ENCODE peak calls at places on chromosomes 12 and 14, in five cellular contexts. One of them, this sample, is unnamed. For H3K4me1, the result is how much of the 10 kb centered on the place peaks cover.

GRCh38 chr12:98745578-98746391 is 100.7 kb downstream of the APAF1 start:
- DNase-seq in tibial nerve: no peak
- DNase-seq in neuronal stem cell: no peak
- DNase-seq in CD8-positive, alpha-beta T cell: no peak
- DNase-seq in heart left ventricle: no peak
- DNase-seq in this sample: peak

GRCh38 chr12:42426733-42427132 is 100.8 kb downstream of the PPHLN1 start:
- DNase-seq in neuronal stem cell: no peak
- DNase-seq in CD8-positive, alpha-beta T cell: no peak
- DNase-seq in tibial nerve: no peak
- DNase-seq in heart left ventricle: no peak
- DNase-seq in this sample: no peak

GRCh38 chr14:55277972-55278740 is 6.9 kb downstream of the FBXO34 start:
- DNase-seq in heart left ventricle: no peak
- DNase-seq in tibial nerve: no peak
- DNase-seq in neuronal stem cell: no peak
- DNase-seq in CD8-positive, alpha-beta T cell: no peak
- DNase-seq in this sample: no peak

GRCh38 chr12:43847427-43847826 is 11.5 kb downstream of the TMEM117 start:
- DNase-seq in CD8-positive, alpha-beta T cell: no peak
- DNase-seq in tibial nerve: no peak
- DNase-seq in heart left ventricle: no peak
- DNase-seq in neuronal stem cell: no peak
- DNase-seq in this sample: peak

GRCh38 chr12:25623816-25624215 is 70.7 kb upstream of the LMNTD1 start:
- DNase-seq in neuronal stem cell: no peak
- DNase-seq in heart left ventricle: no peak
- DNase-seq in CD8-positive, alpha-beta T cell: no peak
- DNase-seq in tibial nerve: no peak
- DNase-seq in this sample: no peak

GRCh38 chr14:31057035-31057434 is 30.9 kb upstream of the STRN3 start:
- DNase-seq in tibial nerve: no peak
- DNase-seq in CD8-positive, alpha-beta T cell: no peak
- DNase-seq in heart left ventricle: no peak
- DNase-seq in neuronal stem cell: no peak
- DNase-seq in this sample: no peak

GRCh38 chr12:90065301-90065801 is 356.7 kb upstream of the ATP2B1 start:
- DNase-seq in tibial nerve: no peak
- DNase-seq in heart left ventricle: no peak
- DNase-seq in neuronal stem cell: no peak
- DNase-seq in CD8-positive, alpha-beta T cell: no peak
- DNase-seq in this sample: no peak

GRCh38 chr12:23628836-23629235 is 320.6 kb downstream of the SOX5 start:
- DNase-seq in CD8-positive, alpha-beta T cell: no peak
- DNase-seq in tibial nerve: no peak
- DNase-seq in heart left ventricle: no peak
- DNase-seq in neuronal stem cell: no peak
- DNase-seq in this sample: no peak

GRCh38 chr14:58747181-58747580 is 109.4 kb downstream of the DACT1 start:
- DNase-seq in heart left ventricle: no peak
- DNase-seq in CD8-positive, alpha-beta T cell: no peak
- DNase-seq in neuronal stem cell: no peak
- DNase-seq in tibial nerve: peak
- DNase-seq in this sample: peak

GRCh38 chr12:67982165-67982563 is 7.1 kb upstream of the IFNG-AS1 start:
- DNase-seq in heart left ventricle: no peak
- DNase-seq in neuronal stem cell: no peak
- DNase-seq in tibial nerve: no peak
- DNase-seq in CD8-positive, alpha-beta T cell: no peak
- DNase-seq in this sample: peak

GRCh38 chr12:86389949-86390348 is 133.8 kb upstream of the MGAT4C start:
- DNase-seq in neuronal stem cell: no peak
- DNase-seq in heart left ventricle: no peak
- DNase-seq in CD8-positive, alpha-beta T cell: no peak
- DNase-seq in tibial nerve: no peak
- DNase-seq in this sample: peak

GRCh38 chr14:99415496-99416281 is 65.0 kb downstream of the SETD3 start:
- DNase-seq in heart left ventricle: peak
- DNase-seq in neuronal stem cell: peak
- DNase-seq in CD8-positive, alpha-beta T cell: peak
- DNase-seq in tibial nerve: peak
- DNase-seq in this sample: peak

GRCh38 chr12:88578821-88579518 is 1.3 kb downstream of the KITLG start:
- DNase-seq in neuronal stem cell: peak
- DNase-seq in CD8-positive, alpha-beta T cell: no peak
- DNase-seq in heart left ventricle: no peak
- DNase-seq in tibial nerve: peak
- DNase-seq in this sample: peak

GRCh38 chr12:124231980-124232653 is 62.8 kb upstream of the RFLNA start:
- DNase-seq in tibial nerve: no peak
- DNase-seq in neuronal stem cell: no peak
- DNase-seq in CD8-positive, alpha-beta T cell: no peak
- DNase-seq in heart left ventricle: no peak
- DNase-seq in this sample: no peak

GRCh38 chr12:132367401-132367851 is 38.0 kb upstream of the GALNT9 start:
- DNase-seq in tibial nerve: peak
- DNase-seq in CD8-positive, alpha-beta T cell: no peak
- DNase-seq in heart left ventricle: no peak
- DNase-seq in neuronal stem cell: no peak
- DNase-seq in this sample: no peak

GRCh38 chr12:100871335-100871734 is 76.8 kb downstream of the ANO4 start:
- DNase-seq in neuronal stem cell: no peak
- DNase-seq in CD8-positive, alpha-beta T cell: no peak
- DNase-seq in tibial nerve: no peak
- DNase-seq in heart left ventricle: no peak
- DNase-seq in this sample: no peak

GRCh38 chr14:102819790-102820330 is 42.6 kb downstream of the TRAF3 start:
- DNase-seq in tibial nerve: no peak
- DNase-seq in CD8-positive, alpha-beta T cell: no peak
- DNase-seq in neuronal stem cell: no peak
- DNase-seq in heart left ventricle: no peak
- DNase-seq in this sample: no peak

GRCh38 chr12:67885370-67886169 is 103.7 kb upstream of the IFNG-AS1 start:
- DNase-seq in neuronal stem cell: no peak
- DNase-seq in tibial nerve: peak
- DNase-seq in CD8-positive, alpha-beta T cell: no peak
- DNase-seq in heart left ventricle: peak
- DNase-seq in this sample: no peak

GRCh38 chr12:64687816-64688599 is 71.2 kb downstream of the GNS start:
- DNase-seq in CD8-positive, alpha-beta T cell: no peak
- DNase-seq in tibial nerve: no peak
- DNase-seq in neuronal stem cell: no peak
- DNase-seq in heart left ventricle: no peak
- DNase-seq in this sample: no peak

GRCh38 chr12:47755655-47756562 is 2.8 kb downstream of the RAPGEF3 start:
- DNase-seq in tibial nerve: no peak
- DNase-seq in CD8-positive, alpha-beta T cell: no peak
- DNase-seq in neuronal stem cell: no peak
- DNase-seq in heart left ventricle: no peak
- DNase-seq in this sample: no peak

GRCh38 chr12:57816855-57817151 is 1.7 kb downstream of the AVIL start:
- DNase-seq in neuronal stem cell: no peak
- DNase-seq in tibial nerve: no peak
- DNase-seq in CD8-positive, alpha-beta T cell: no peak
- DNase-seq in heart left ventricle: peak
- DNase-seq in this sample: no peak

GRCh38 chr12:30796508-30796780 is 41.7 kb upstream of the CAPRIN2 start:
- DNase-seq in heart left ventricle: peak
- DNase-seq in tibial nerve: no peak
- DNase-seq in CD8-positive, alpha-beta T cell: no peak
- DNase-seq in neuronal stem cell: peak
- DNase-seq in this sample: peak

GRCh38 chr14:99357856-99358390 is 85.9 kb upstream of the BCL11B start:
- DNase-seq in CD8-positive, alpha-beta T cell: no peak
- DNase-seq in tibial nerve: no peak
- DNase-seq in heart left ventricle: no peak
- DNase-seq in neuronal stem cell: no peak
- DNase-seq in this sample: no peak

GRCh38 chr12:14854586-14855163 is 11.3 kb upstream of the ART4 start:
- DNase-seq in tibial nerve: no peak
- DNase-seq in heart left ventricle: no peak
- DNase-seq in neuronal stem cell: no peak
- DNase-seq in CD8-positive, alpha-beta T cell: no peak
- DNase-seq in this sample: peak

GRCh38 chr14:100076630-100077029 is 11.4 kb downstream of the EVL start:
- DNase-seq in neuronal stem cell: no peak
- DNase-seq in heart left ventricle: no peak
- DNase-seq in tibial nerve: peak
- DNase-seq in CD8-positive, alpha-beta T cell: no peak
- DNase-seq in this sample: peak

GRCh38 chr14:64717870-64718269 is 13.6 kb downstream of the PLEKHG3 start:
- DNase-seq in heart left ventricle: no peak
- DNase-seq in tibial nerve: no peak
- DNase-seq in neuronal stem cell: no peak
- DNase-seq in CD8-positive, alpha-beta T cell: no peak
- DNase-seq in this sample: no peak

GRCh38 chr14:64720190-64720589 is 16.0 kb downstream of the PLEKHG3 start:
- DNase-seq in heart left ventricle: no peak
- DNase-seq in CD8-positive, alpha-beta T cell: no peak
- DNase-seq in neuronal stem cell: no peak
- DNase-seq in tibial nerve: no peak
- DNase-seq in this sample: no peak

GRCh38 chr14:64721391-64721791 is 17.2 kb downstream of the PLEKHG3 start:
- DNase-seq in CD8-positive, alpha-beta T cell: no peak
- DNase-seq in tibial nerve: peak
- DNase-seq in heart left ventricle: peak
- DNase-seq in neuronal stem cell: no peak
- DNase-seq in this sample: peak

GRCh38 chr14:64719601-64720000 is 15.4 kb downstream of the PLEKHG3 start:
- DNase-seq in tibial nerve: no peak
- DNase-seq in CD8-positive, alpha-beta T cell: no peak
- DNase-seq in heart left ventricle: no peak
- DNase-seq in neuronal stem cell: no peak
- DNase-seq in this sample: no peak

GRCh38 chr14:64718762-64719161 is 14.5 kb downstream of the PLEKHG3 start:
- DNase-seq in heart left ventricle: no peak
- DNase-seq in tibial nerve: no peak
- DNase-seq in CD8-positive, alpha-beta T cell: no peak
- DNase-seq in neuronal stem cell: no peak
- DNase-seq in this sample: no peak
- H3K4me1 ChIP-seq in heart left ventricle: under half
- H3K4me1 ChIP-seq in tibial nerve: half or more
- H3K4me1 ChIP-seq in CD8-positive, alpha-beta T cell: under half
- H3K4me1 ChIP-seq in neuronal stem cell: under half
- H3K4me1 ChIP-seq in this sample: under half

DNA sequence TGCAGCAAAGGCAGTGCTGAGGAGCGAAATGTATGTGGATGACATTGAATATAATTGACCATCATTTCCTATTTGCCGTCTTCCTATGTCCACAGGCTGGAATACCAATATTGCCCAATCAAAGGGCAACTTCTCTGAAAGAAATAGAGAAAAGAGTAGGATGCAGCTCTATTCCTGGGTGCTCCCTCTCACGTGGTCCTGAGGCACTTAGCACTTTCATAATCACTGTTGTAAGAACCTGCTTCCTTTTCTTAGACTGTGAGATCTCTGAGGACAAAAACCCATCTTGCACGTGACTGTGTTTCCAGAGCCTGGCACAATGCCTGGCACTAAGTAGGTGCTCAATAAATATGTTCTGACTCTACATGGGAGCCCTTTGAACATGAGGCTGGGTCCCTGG is 122.7 kb upstream of the CPM start:
- DNase-seq in neuronal stem cell: no peak
- DNase-seq in tibial nerve: peak
- DNase-seq in heart left ventricle: no peak
- DNase-seq in CD8-positive, alpha-beta T cell: no peak
- DNase-seq in this sample: no peak
- H3K4me1 ChIP-seq in neuronal stem cell: under half
- H3K4me1 ChIP-seq in tibial nerve: under half
- H3K4me1 ChIP-seq in heart left ventricle: under half
- H3K4me1 ChIP-seq in CD8-positive, alpha-beta T cell: under half
- H3K4me1 ChIP-seq in this sample: half or more

GRCh38 chr12:104589215-104589614 is 132.5 kb downstream of the CHST11 start:
- DNase-seq in CD8-positive, alpha-beta T cell: no peak
- DNase-seq in heart left ventricle: no peak
- DNase-seq in neuronal stem cell: no peak
- DNase-seq in tibial nerve: no peak
- DNase-seq in this sample: no peak

GRCh38 chr12:104588048-104588942 is 131.5 kb downstream of the CHST11 start:
- DNase-seq in neuronal stem cell: no peak
- DNase-seq in heart left ventricle: no peak
- DNase-seq in tibial nerve: no peak
- DNase-seq in CD8-positive, alpha-beta T cell: no peak
- DNase-seq in this sample: peak

GRCh38 chr12:104590002-104590401 is 133.3 kb downstream of the CHST11 start:
- DNase-seq in CD8-positive, alpha-beta T cell: no peak
- DNase-seq in neuronal stem cell: no peak
- DNase-seq in tibial nerve: no peak
- DNase-seq in heart left ventricle: no peak
- DNase-seq in this sample: no peak

GRCh38 chr12:104593482-104593881 is 136.7 kb downstream of the CHST11 start:
- DNase-seq in heart left ventricle: no peak
- DNase-seq in CD8-positive, alpha-beta T cell: no peak
- DNase-seq in tibial nerve: no peak
- DNase-seq in neuronal stem cell: no peak
- DNase-seq in this sample: no peak

DNA sequence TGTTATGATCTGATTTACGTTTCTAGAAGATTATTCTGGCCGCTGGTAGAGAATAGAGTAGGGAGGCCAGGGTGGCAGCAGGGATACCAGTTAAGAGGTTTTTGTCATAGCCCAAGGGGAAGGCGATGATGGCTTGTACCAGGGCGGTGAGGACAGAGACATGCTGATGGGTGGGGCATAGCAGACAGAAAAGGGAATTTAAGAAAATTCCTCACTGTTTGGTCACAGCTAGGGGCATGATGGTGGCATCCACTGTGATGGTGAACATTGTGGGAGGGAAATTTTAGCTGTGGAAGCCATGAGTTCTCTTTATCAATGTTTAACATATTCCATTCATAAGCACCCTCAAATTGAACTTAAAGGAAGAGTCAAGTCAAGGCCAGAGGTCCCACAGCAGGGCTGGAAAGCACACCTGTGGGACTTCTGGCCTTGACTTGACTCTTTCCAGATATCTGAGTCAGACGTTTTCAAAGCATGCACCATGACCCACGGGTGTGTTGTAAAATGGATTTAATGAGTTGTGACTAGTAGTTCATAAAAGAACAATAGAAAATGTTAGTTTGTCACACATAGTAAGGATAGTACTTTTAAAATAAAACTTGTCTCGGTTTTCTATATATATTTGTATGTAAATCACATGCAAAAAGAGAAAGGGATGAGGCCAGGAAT is 134.7 kb downstream of the CHST11 start:
- DNase-seq in heart left ventricle: no peak
- DNase-seq in CD8-positive, alpha-beta T cell: no peak
- DNase-seq in neuronal stem cell: no peak
- DNase-seq in tibial nerve: no peak
- DNase-seq in this sample: no peak
- H3K4me1 ChIP-seq in heart left ventricle: under half
- H3K4me1 ChIP-seq in CD8-positive, alpha-beta T cell: under half
- H3K4me1 ChIP-seq in neuronal stem cell: under half
- H3K4me1 ChIP-seq in tibial nerve: under half
- H3K4me1 ChIP-seq in this sample: under half

DNA sequence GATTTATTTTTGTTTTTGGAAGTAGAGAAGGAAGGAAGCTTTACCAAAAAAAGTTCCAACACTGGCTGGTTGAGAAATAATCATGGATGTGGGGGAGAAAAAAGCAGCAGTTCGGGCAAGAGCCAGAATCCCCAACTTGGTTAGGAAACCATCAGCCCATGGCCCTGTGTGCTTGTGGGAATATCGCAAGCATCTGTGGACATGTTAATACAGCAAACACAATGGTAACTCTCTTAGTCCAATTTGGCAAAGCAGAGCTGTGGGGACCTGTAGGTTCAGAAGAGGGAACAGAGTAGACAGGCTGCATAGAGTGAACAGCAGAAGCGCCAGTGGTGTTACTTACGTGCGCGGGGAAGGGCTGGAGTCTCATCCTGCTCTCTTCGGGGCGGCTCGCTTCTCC is 46.8 kb downstream of the TCHP start:
- DNase-seq in heart left ventricle: no peak
- DNase-seq in CD8-positive, alpha-beta T cell: no peak
- DNase-seq in neuronal stem cell: no peak
- DNase-seq in tibial nerve: no peak
- DNase-seq in this sample: no peak
- H3K4me1 ChIP-seq in heart left ventricle: under half
- H3K4me1 ChIP-seq in CD8-positive, alpha-beta T cell: under half
- H3K4me1 ChIP-seq in neuronal stem cell: half or more
- H3K4me1 ChIP-seq in tibial nerve: half or more
- H3K4me1 ChIP-seq in this sample: half or more